ENCODE peak calls at places on chromosomes 3 and 15, in ten cellular contexts. F, I, Z, D, W, A, X, L, Y and J are unnamed samples.

GRCh38 chr3:134460965-134461364 is 24.8 kb downstream of the ANAPC13 start:
- DNase-seq in D (no peak), F (no peak), Z (no peak), X (peak), A (no peak), Y (no peak), W (no peak), L (no peak), I (no peak), J (no peak)

GRCh38 chr3:79326642-79327041 is 441.2 kb downstream of the ROBO1 start:
- DNase-seq in D (no peak), F (no peak), I (no peak), W (no peak), A (no peak), Z (no peak), L (no peak), Y (no peak), X (no peak), J (no peak)

GRCh38 chr3:143832433-143832832 is 15.8 kb downstream of the SLC9A9 start:
- DNase-seq in F (no peak), L (no peak), Z (no peak), A (no peak), X (no peak), D (no peak), Y (no peak), W (no peak), I (no peak), J (no peak)

GRCh38 chr3:52053307-52054304 is 2.8 kb downstream of the DUSP7 start:
- DNase-seq in I (no peak), L (peak), W (no peak), Z (no peak), Y (no peak), X (no peak), A (no peak), F (no peak), D (no peak), J (peak)

GRCh38 chr15:44132057-44132456 is 63.0 kb downstream of the FRMD5 start:
- DNase-seq in Y (no peak), A (no peak), D (no peak), Z (no peak), L (no peak), X (no peak), F (no peak), W (no peak), I (no peak), J (no peak)

GRCh38 chr15:83449928-83450501 is 2.9 kb downstream of the SH3GL3 start:
- DNase-seq in A (no peak), W (no peak), Y (no peak), I (no peak), F (no peak), X (no peak), Z (no peak), L (no peak), D (no peak), J (no peak)

GRCh38 chr3:55330756-55331155 is 156.3 kb downstream of the WNT5A start:
- DNase-seq in W (no peak), A (no peak), L (no peak), X (no peak), F (no peak), Y (no peak), D (no peak), I (no peak), Z (no peak), J (no peak)

GRCh38 chr15:57610130-57610529 is 18.4 kb downstream of the MYZAP start:
- DNase-seq in X (no peak), L (no peak), D (no peak), Y (no peak), F (peak), A (no peak), W (peak), Z (no peak), I (peak), J (peak)

GRCh38 chr15:60777558-60777957 is 298.6 kb upstream of the ICE2 start:
- DNase-seq in L (no peak), A (no peak), W (no peak), Z (no peak), Y (no peak), I (no peak), X (no peak), F (no peak), D (no peak), J (no peak)

GRCh38 chr3:183824761-183825379 is 507 bp downstream of the MAP6D1 start:
- DNase-seq in I (peak), F (no peak), W (no peak), X (no peak), A (no peak), D (no peak), Z (no peak), L (no peak), Y (no peak), J (no peak)

GRCh38 chr15:90291679-90292356 is 26.3 kb downstream of the NGRN start:
- DNase-seq in Z (no peak), A (peak), D (no peak), X (no peak), W (peak), I (peak), Y (no peak), F (peak), L (no peak), J (no peak)

GRCh38 chr15:90287096-90287495 is 21.6 kb downstream of the NGRN start:
- DNase-seq in W (no peak), A (no peak), X (peak), Y (no peak), L (no peak), F (no peak), Z (no peak), I (no peak), D (no peak), J (no peak)

GRCh38 chr15:90286678-90287077 is 21.2 kb downstream of the NGRN start:
- DNase-seq in Y (no peak), I (peak), F (no peak), A (no peak), L (no peak), D (no peak), W (no peak), X (peak), Z (no peak), J (no peak)
- TF ChIP-seq EP300 in Y (no peak), I (no peak), F (no peak), A (no peak), L (no peak), D (no peak), W (no peak), X (no peak), Z (no peak), J (no peak)

GRCh38 chr15:28913171-28913765 is 27.5 kb downstream of the APBA2 start:
- DNase-seq in Z (no peak), L (peak), F (no peak), I (peak), X (no peak), Y (no peak), D (no peak), A (no peak), W (no peak), J (no peak)

GRCh38 chr15:28914046-28914445 is 28.3 kb downstream of the APBA2 start:
- DNase-seq in I (no peak), D (no peak), F (no peak), X (no peak), Y (no peak), A (no peak), Z (no peak), L (no peak), W (no peak), J (no peak)

GRCh38 chr15:28915935-28916334 is 30.2 kb downstream of the APBA2 start:
- DNase-seq in F (no peak), X (no peak), Z (no peak), L (no peak), I (no peak), A (no peak), Y (no peak), W (no peak), D (no peak), J (no peak)

GRCh38 chr15:28915041-28915810 is 29.5 kb downstream of the APBA2 start:
- DNase-seq in W (no peak), A (no peak), Y (no peak), D (no peak), F (no peak), I (no peak), L (no peak), X (no peak), Z (no peak), J (no peak)

DNA sequence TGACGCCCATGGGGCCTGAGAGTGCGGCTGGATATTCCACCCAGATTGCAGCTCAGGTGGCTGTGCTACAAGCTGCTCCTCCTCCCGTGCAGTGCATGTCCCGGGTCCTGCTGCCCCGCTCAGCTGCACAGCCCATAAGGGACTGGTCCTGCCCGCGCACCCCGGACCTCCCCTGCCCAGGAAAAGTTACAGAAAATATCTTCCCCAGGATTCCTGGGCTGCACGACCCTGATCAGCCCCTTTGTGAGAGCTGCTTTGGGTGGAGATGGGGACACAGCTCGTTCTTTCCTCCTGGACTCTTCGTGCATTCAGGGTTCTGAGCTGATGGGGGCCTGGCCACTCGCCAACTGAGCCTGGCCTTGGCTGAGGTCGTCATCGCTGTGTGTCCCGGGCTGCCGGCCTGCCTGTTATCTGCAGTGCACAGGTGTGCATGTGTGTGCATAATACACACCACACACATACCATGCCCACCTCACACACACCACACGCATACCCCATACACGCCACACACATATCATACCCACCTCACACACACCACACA is 28.8 kb downstream of the APBA2 start:
- DNase-seq in X (no peak), D (no peak), Y (no peak), W (no peak), F (no peak), A (no peak), I (no peak), L (no peak), Z (no peak), J (no peak)
- TF ChIP-seq EP300 in X (no peak), D (no peak), Y (no peak), W (no peak), F (no peak), A (no peak), I (no peak), L (no peak), Z (no peak), J (no peak)

DNA sequence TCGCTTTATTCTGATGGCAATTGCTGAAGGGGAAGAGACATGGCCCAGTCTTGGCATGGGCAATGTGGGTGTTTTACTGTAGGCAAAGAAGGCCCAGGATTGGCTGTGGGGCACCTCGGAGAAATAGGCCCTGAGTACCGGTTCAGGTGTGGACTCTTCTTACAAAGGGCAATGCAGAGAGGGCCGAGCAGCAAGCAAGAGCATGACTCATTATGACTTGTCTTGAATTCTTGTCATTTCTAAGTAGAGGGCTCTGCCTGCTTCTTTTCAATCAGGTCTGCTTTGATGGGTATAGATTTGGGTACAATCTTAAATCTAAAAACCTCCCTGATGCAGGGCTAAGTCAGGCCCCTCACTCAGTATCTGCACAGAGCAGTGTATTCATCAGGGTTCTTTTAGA is 14.8 kb upstream of the BUB1B start:
- DNase-seq in D (no peak), I (no peak), L (no peak), X (no peak), A (no peak), F (no peak), Y (no peak), W (no peak), Z (no peak), J (no peak)
- TF ChIP-seq EP300 in D (no peak), I (no peak), L (no peak), X (no peak), A (no peak), F (no peak), Y (no peak), W (no peak), Z (no peak), J (no peak)

GRCh38 chr15:70524470-70524869 is 238.9 kb downstream of the UACA start:
- DNase-seq in I (no peak), A (no peak), F (no peak), Z (no peak), W (peak), D (no peak), Y (no peak), L (no peak), X (no peak), J (no peak)

GRCh38 chr15:70528270-70528706 is 235.1 kb downstream of the UACA start:
- DNase-seq in Z (no peak), I (no peak), W (peak), Y (no peak), A (no peak), X (no peak), L (no peak), D (no peak), F (peak), J (no peak)

GRCh38 chr15:70526974-70527325 is 236.4 kb downstream of the UACA start:
- DNase-seq in L (no peak), A (no peak), D (no peak), X (no peak), W (no peak), F (no peak), I (no peak), Y (no peak), Z (no peak), J (no peak)

GRCh38 chr15:70525551-70525950 is 237.8 kb downstream of the UACA start:
- DNase-seq in Y (no peak), L (no peak), D (no peak), I (no peak), F (no peak), Z (no peak), W (no peak), X (no peak), A (no peak), J (no peak)

GRCh38 chr15:70526221-70526973 is 237.0 kb downstream of the UACA start:
- DNase-seq in Z (no peak), L (no peak), D (no peak), F (peak), A (no peak), Y (peak), I (peak), X (no peak), W (no peak), J (peak)
- TF ChIP-seq EP300 in Z (no peak), L (no peak), D (no peak), F (no peak), A (no peak), Y (no peak), I (no peak), X (no peak), W (no peak), J (no peak)

DNA sequence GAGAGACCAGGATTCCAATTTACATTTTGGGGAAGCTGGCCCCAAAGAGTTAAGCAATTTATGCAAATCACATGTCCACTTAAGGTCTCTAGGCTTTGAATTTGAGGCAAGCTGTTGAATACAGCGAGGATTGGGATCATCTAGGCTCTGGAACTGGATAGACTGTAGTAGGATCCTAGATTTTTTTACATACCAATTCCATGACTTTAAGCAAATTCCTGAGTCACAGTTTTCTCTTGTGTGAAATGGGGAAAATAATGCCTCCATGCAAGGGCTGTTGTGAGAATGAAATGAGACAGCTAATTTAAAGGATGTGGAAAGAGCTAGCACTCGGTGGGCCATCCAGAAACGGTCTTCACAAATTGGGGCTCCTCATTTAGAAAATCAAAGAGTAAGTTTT is 103.4 kb downstream of the MINAR1 start:
- DNase-seq in D (no peak), W (no peak), Y (no peak), F (no peak), X (peak), A (no peak), L (no peak), I (no peak), Z (no peak), J (no peak)
- TF ChIP-seq EP300 in D (no peak), W (no peak), Y (no peak), F (no peak), X (no peak), A (no peak), L (no peak), I (no peak), Z (no peak), J (no peak)

GRCh38 chr3:50164056-50164455 is 8.9 kb downstream of the SEMA3F start:
- DNase-seq in X (no peak), L (peak), Y (peak), D (no peak), I (peak), W (peak), F (peak), Z (no peak), A (no peak), J (peak)
- TF ChIP-seq EP300 in X (no peak), L (no peak), Y (no peak), D (no peak), I (no peak), W (no peak), F (no peak), Z (no peak), A (no peak), J (no peak)

GRCh38 chr3:53089511-53089910 is 40.7 kb downstream of the RFT1 start:
- DNase-seq in L (no peak), D (no peak), A (no peak), F (no peak), W (no peak), I (no peak), Z (no peak), X (no peak), Y (no peak), J (no peak)
- TF ChIP-seq EP300 in L (no peak), D (no peak), A (no peak), F (no peak), W (no peak), I (no peak), Z (no peak), X (no peak), Y (no peak), J (no peak)